ENCODE peak calls at places on chromosomes 3 and 15, in five cellular contexts. P is epithelial cell of esophagus, O is GM10248, D is A549, J is choroid plexus epithelial cell. N is an unnamed sample.

GRCh38 chr3:124553178-124553577 is 177.1 kb upstream of the UMPS start:
- DNase-seq in O (no peak), P (no peak), D (no peak), J (no peak), N (no peak)

GRCh38 chr15:63506537-63507035 is 2.2 kb downstream of the USP3 start:
- DNase-seq in D (peak), O (no peak), J (no peak), P (peak), N (no peak)

GRCh38 chr3:72018339-72018984 is 233.5 kb upstream of the PROK2 start:
- DNase-seq in P (no peak), O (no peak), J (peak), D (no peak), N (no peak)

GRCh38 chr3:41198046-41198445 is 1.3 kb upstream of the CTNNB1 start:
- DNase-seq in D (no peak), O (no peak), P (no peak), J (no peak), N (no peak)

GRCh38 chr3:65946438-65946837 is 92.3 kb downstream of the MAGI1 start:
- DNase-seq in O (no peak), J (peak), D (no peak), P (peak), N (no peak)

GRCh38 chr3:12993022-12993622 is 80.1 kb downstream of the IQSEC1 start:
- DNase-seq in D (no peak), O (no peak), J (no peak), P (no peak), N (no peak)

GRCh38 chr3:73259291-73259690 is 197.8 kb downstream of the EBLN2 start:
- DNase-seq in D (no peak), O (no peak), P (no peak), J (no peak), N (no peak)

GRCh38 chr3:46429671-46430070 is 22.6 kb downstream of the CCRL2 start:
- DNase-seq in D (no peak), P (peak), O (no peak), J (no peak), N (no peak)

GRCh38 chr3:172202797-172203196 is 163.4 kb downstream of the FNDC3B start:
- DNase-seq in J (no peak), P (no peak), O (no peak), D (no peak), N (no peak)

GRCh38 chr15:35545316-35545824 is 595 bp downstream of the DPH6 start:
- DNase-seq in O (peak), J (peak), D (peak), P (peak), N (peak)

GRCh38 chr15:70181626-70182255 is 84.0 kb upstream of the TLE3 start:
- DNase-seq in J (no peak), P (no peak), O (no peak), D (no peak), N (no peak)

GRCh38 chr3:18739098-18739431 is 313.9 kb upstream of the SATB1 start:
- DNase-seq in P (no peak), D (no peak), J (no peak), O (no peak), N (no peak)

GRCh38 chr15:75823860-75824613 is 19.2 kb upstream of the UBE2Q2 start:
- DNase-seq in P (peak), D (peak), J (no peak), O (no peak), N (no peak)

GRCh38 chr3:124780767-124781485 is 50.7 kb downstream of the UMPS start:
- DNase-seq in J (peak), P (no peak), O (no peak), D (no peak), N (no peak)

GRCh38 chr3:139755551-139755950 is 77.8 kb upstream of the NMNAT3 start:
- DNase-seq in P (no peak), J (no peak), D (no peak), O (no peak), N (no peak)

GRCh38 chr3:122023335-122023734 is 1.3 kb upstream of the ILDR1 start:
- DNase-seq in O (no peak), D (no peak), P (no peak), J (no peak), N (no peak)

GRCh38 chr3:13025778-13026518 is 47.3 kb downstream of the IQSEC1 start:
- DNase-seq in J (no peak), D (no peak), P (no peak), O (no peak), N (no peak)

GRCh38 chr3:129359102-129359461 is 69.4 kb downstream of the EFCAB12 start:
- DNase-seq in O (no peak), D (no peak), P (no peak), J (no peak), N (no peak)

GRCh38 chr15:96535148-96535547 is 204.6 kb downstream of the NR2F2 start:
- DNase-seq in J (no peak), D (no peak), O (no peak), P (no peak), N (no peak)

GRCh38 chr15:101406014-101406413 is 83.5 kb downstream of the PCSK6 start:
- DNase-seq in P (no peak), O (no peak), D (no peak), J (no peak), N (no peak)

GRCh38 chr15:70521576-70522322 is 241.6 kb downstream of the UACA start:
- DNase-seq in D (no peak), O (no peak), P (no peak), J (no peak), N (no peak)

GRCh38 chr15:77507911-77508310 is 87.2 kb downstream of the HMG20A start:
- DNase-seq in P (no peak), J (peak), D (no peak), O (no peak), N (no peak)

GRCh38 chr3:37324752-37325407 is 150.5 kb upstream of the LRRFIP2 start:
- DNase-seq in D (no peak), J (peak), O (no peak), P (no peak), N (no peak)

GRCh38 chr3:183698760-183699159 is 1.2 kb downstream of the YEATS2 start:
- DNase-seq in P (peak), J (peak), O (peak), D (no peak), N (no peak)

GRCh38 chr3:151404316-151404715 is 19.8 kb upstream of the P2RY12 start:
- DNase-seq in P (peak), O (no peak), D (no peak), J (peak), N (no peak)

GRCh38 chr3:158572766-158573060 is 1.7 kb downstream of the MLF1 start:
- DNase-seq in D (no peak), O (no peak), P (no peak), J (no peak), N (no peak)

GRCh38 chr3:124688580-124689454 is 41.4 kb upstream of the UMPS start:
- DNase-seq in J (peak), O (peak), P (peak), D (peak), N (peak)

GRCh38 chr3:134340362-134340997 is 33.8 kb downstream of the AMOTL2 start:
- DNase-seq in P (no peak), D (no peak), J (no peak), O (no peak), N (no peak)

GRCh38 chr3:61562042-61562809 is 855 bp downstream of the PTPRG start:
- DNase-seq in P (no peak), O (peak), D (peak), J (peak), N (peak)

GRCh38 chr15:100078511-100079220 is 263.1 kb downstream of the ADAMTS17 start:
- DNase-seq in O (no peak), J (peak), D (no peak), P (peak), N (no peak)
- TF ChIP-seq CTCF in O (no peak), J (no peak), D (no peak), P (no peak), N (no peak)

GRCh38 chr3:113088616-113089015 is 97.8 kb downstream of the GTPBP8 start:
- DNase-seq in D (no peak), P (peak), O (no peak), J (no peak), N (no peak)
- TF ChIP-seq CTCF in D (no peak), P (no peak), O (no peak), J (no peak), N (no peak)

GRCh38 chr3:127820221-127820870 is 2.0 kb downstream of the MGLL start:
- DNase-seq in P (peak), D (peak), J (peak), O (no peak), N (no peak)
- TF ChIP-seq CTCF in P (peak), D (no peak), J (peak), O (no peak), N (no peak)

DNA sequence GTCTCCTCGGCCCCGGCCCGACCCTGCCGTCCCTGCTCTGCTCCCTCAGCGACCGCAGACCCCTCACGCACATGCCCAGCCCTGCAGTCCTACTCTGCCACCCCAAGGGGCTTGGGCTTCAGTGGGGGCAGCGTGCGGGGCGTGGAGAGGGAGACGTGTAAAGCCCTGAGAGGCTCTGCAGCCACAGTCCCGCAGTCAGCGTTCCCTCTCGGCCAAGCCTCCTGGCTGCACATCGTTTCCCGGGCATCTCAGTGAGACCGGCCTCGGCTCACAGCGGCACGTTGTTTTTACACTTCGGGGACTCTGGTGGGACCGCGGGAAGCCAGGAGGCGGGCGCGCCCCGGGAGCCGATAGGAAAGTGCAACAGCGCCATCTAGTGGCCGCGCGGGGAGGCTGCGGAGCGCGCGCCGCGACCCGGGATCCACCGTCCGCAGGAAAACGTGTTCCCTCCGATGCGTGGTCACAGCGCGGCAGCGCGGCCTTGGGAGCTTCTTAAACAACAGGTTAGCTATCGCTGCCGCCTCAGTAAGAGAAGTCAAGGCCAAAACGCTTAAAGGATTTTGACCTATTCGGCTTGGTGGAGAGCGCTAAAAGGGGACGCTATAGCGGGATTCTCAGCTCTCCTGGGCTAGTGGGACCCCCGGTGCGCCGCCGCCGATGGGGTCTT is 226.8 kb upstream of the IGF1R start:
- DNase-seq in D (peak), P (peak), J (peak), O (peak), N (peak)
- TF ChIP-seq CTCF in D (peak), P (peak), J (peak), O (peak), N (peak)

GRCh38 chr3:131047582-131047981 is 20.9 kb downstream of the NEK11 start:
- DNase-seq in J (no peak), P (no peak), O (no peak), D (no peak), N (no peak)
- TF ChIP-seq CTCF in J (no peak), P (no peak), O (no peak), D (no peak), N (no peak)

GRCh38 chr15:39154136-39154770 is 426.6 kb upstream of the THBS1 start:
- DNase-seq in O (no peak), P (no peak), J (no peak), D (no peak), N (no peak)
- TF ChIP-seq CTCF in O (no peak), P (peak), J (peak), D (no peak), N (peak)

N was measured in glutamatergic neuron.